ENCODE peak calls at places on chromosome 12, in seven cellular contexts. One of them, this sample, is unnamed.
A peak's percentile ranks its signal among the peaks of the same experiment; 100 is the strongest.

GRCh38 chr12:127174881-127175280 is 1092.1 kb upstream of the TMEM132C start:
- DNase-seq in CD8-positive, alpha-beta T cell: no peak
- DNase-seq in heart right ventricle: no peak
- DNase-seq in progenitor cell of endocrine pancreas: no peak
- DNase-seq in ovary: no peak
- DNase-seq in endothelial cell: no peak
- DNase-seq in fibroblast of pulmonary artery: no peak
- DNase-seq in this sample: no peak

GRCh38 chr12:87311206-87311605 is 718.0 kb downstream of the C12orf50 start:
- DNase-seq in CD8-positive, alpha-beta T cell: no peak
- DNase-seq in heart right ventricle: no peak
- DNase-seq in progenitor cell of endocrine pancreas: no peak
- DNase-seq in ovary: no peak
- DNase-seq in endothelial cell: no peak
- DNase-seq in fibroblast of pulmonary artery: peak; percentile 16
- DNase-seq in this sample: no peak

GRCh38 chr12:117045998-117046374 is 53.2 kb downstream of the TESC start:
- DNase-seq in CD8-positive, alpha-beta T cell: no peak
- DNase-seq in heart right ventricle: no peak
- DNase-seq in progenitor cell of endocrine pancreas: no peak
- DNase-seq in ovary: no peak
- DNase-seq in endothelial cell: no peak
- DNase-seq in fibroblast of pulmonary artery: no peak
- DNase-seq in this sample: no peak

GRCh38 chr12:47551426-47551851 is 154.4 kb downstream of the RPAP3 start:
- DNase-seq in CD8-positive, alpha-beta T cell: no peak
- DNase-seq in heart right ventricle: peak; percentile 44
- DNase-seq in progenitor cell of endocrine pancreas: no peak
- DNase-seq in ovary: no peak
- DNase-seq in endothelial cell: no peak
- DNase-seq in fibroblast of pulmonary artery: peak; percentile 43
- DNase-seq in this sample: no peak

GRCh38 chr12:132907216-132907615 is 19.8 kb upstream of the CHFR start:
- DNase-seq in CD8-positive, alpha-beta T cell: no peak
- DNase-seq in heart right ventricle: no peak
- DNase-seq in progenitor cell of endocrine pancreas: no peak
- DNase-seq in ovary: no peak
- DNase-seq in endothelial cell: no peak
- DNase-seq in fibroblast of pulmonary artery: no peak
- DNase-seq in this sample: no peak

GRCh38 chr12:67141405-67142018 is 127.6 kb upstream of the CAND1 start:
- DNase-seq in CD8-positive, alpha-beta T cell: no peak
- DNase-seq in heart right ventricle: no peak
- DNase-seq in progenitor cell of endocrine pancreas: no peak
- DNase-seq in ovary: no peak
- DNase-seq in endothelial cell: no peak
- DNase-seq in fibroblast of pulmonary artery: no peak
- DNase-seq in this sample: no peak

GRCh38 chr12:32249701-32250270 is 143.1 kb downstream of the BICD1 start:
- DNase-seq in CD8-positive, alpha-beta T cell: no peak
- DNase-seq in heart right ventricle: no peak
- DNase-seq in progenitor cell of endocrine pancreas: no peak
- DNase-seq in ovary: no peak
- DNase-seq in endothelial cell: no peak
- DNase-seq in fibroblast of pulmonary artery: no peak
- DNase-seq in this sample: no peak

GRCh38 chr12:125185740-125186470 is 120.7 kb downstream of the AACS start:
- DNase-seq in CD8-positive, alpha-beta T cell: no peak
- DNase-seq in heart right ventricle: peak; percentile 62
- DNase-seq in progenitor cell of endocrine pancreas: peak; percentile 69
- DNase-seq in ovary: peak; percentile 53
- DNase-seq in endothelial cell: peak; percentile 80
- DNase-seq in fibroblast of pulmonary artery: peak; percentile 72
- DNase-seq in this sample: no peak

GRCh38 chr12:118259079-118259478 is 113.6 kb downstream of the TAOK3 start:
- DNase-seq in CD8-positive, alpha-beta T cell: no peak
- DNase-seq in heart right ventricle: no peak
- DNase-seq in progenitor cell of endocrine pancreas: no peak
- DNase-seq in ovary: no peak
- DNase-seq in endothelial cell: no peak
- DNase-seq in fibroblast of pulmonary artery: peak; percentile 5
- DNase-seq in this sample: no peak

GRCh38 chr12:111209779-111210178 is 159.1 kb downstream of the PHETA1 start:
- DNase-seq in CD8-positive, alpha-beta T cell: no peak
- DNase-seq in heart right ventricle: no peak
- DNase-seq in progenitor cell of endocrine pancreas: no peak
- DNase-seq in ovary: no peak
- DNase-seq in endothelial cell: no peak
- DNase-seq in fibroblast of pulmonary artery: no peak
- DNase-seq in this sample: no peak

GRCh38 chr12:116172224-116172849 is 105.2 kb downstream of the MED13L start:
- DNase-seq in CD8-positive, alpha-beta T cell: no peak
- DNase-seq in heart right ventricle: no peak
- DNase-seq in progenitor cell of endocrine pancreas: no peak
- DNase-seq in ovary: no peak
- DNase-seq in endothelial cell: no peak
- DNase-seq in fibroblast of pulmonary artery: peak; percentile 17
- DNase-seq in this sample: no peak

GRCh38 chr12:39574785-39575497 is 44.7 kb downstream of the ABCD2 start:
- DNase-seq in CD8-positive, alpha-beta T cell: no peak
- DNase-seq in heart right ventricle: no peak
- DNase-seq in progenitor cell of endocrine pancreas: no peak
- DNase-seq in ovary: no peak
- DNase-seq in endothelial cell: no peak
- DNase-seq in fibroblast of pulmonary artery: no peak
- DNase-seq in this sample: no peak

GRCh38 chr12:66916189-66916588 is 237.3 kb upstream of the GRIP1 start:
- DNase-seq in CD8-positive, alpha-beta T cell: no peak
- DNase-seq in heart right ventricle: no peak
- DNase-seq in progenitor cell of endocrine pancreas: no peak
- DNase-seq in ovary: no peak
- DNase-seq in endothelial cell: no peak
- DNase-seq in fibroblast of pulmonary artery: no peak
- DNase-seq in this sample: no peak

GRCh38 chr12:41055875-41056577 is 132.1 kb upstream of the PDZRN4 start:
- DNase-seq in CD8-positive, alpha-beta T cell: no peak
- DNase-seq in heart right ventricle: no peak
- DNase-seq in progenitor cell of endocrine pancreas: no peak
- DNase-seq in ovary: no peak
- DNase-seq in endothelial cell: no peak
- DNase-seq in fibroblast of pulmonary artery: no peak
- DNase-seq in this sample: no peak

GRCh38 chr12:59066445-59066844 is 146.1 kb upstream of the LRIG3 start:
- DNase-seq in CD8-positive, alpha-beta T cell: no peak
- DNase-seq in heart right ventricle: no peak
- DNase-seq in progenitor cell of endocrine pancreas: no peak
- DNase-seq in ovary: no peak
- DNase-seq in endothelial cell: no peak
- DNase-seq in fibroblast of pulmonary artery: no peak
- DNase-seq in this sample: no peak

GRCh38 chr12:119710941-119711551 is 43.1 kb downstream of the PRKAB1 start:
- DNase-seq in CD8-positive, alpha-beta T cell: no peak
- DNase-seq in heart right ventricle: no peak
- DNase-seq in progenitor cell of endocrine pancreas: no peak
- DNase-seq in ovary: no peak
- DNase-seq in endothelial cell: no peak
- DNase-seq in fibroblast of pulmonary artery: no peak
- DNase-seq in this sample: no peak

GRCh38 chr12:28172434-28173030 is 17.7 kb upstream of the CCDC91 start:
- DNase-seq in CD8-positive, alpha-beta T cell: no peak
- DNase-seq in heart right ventricle: no peak
- DNase-seq in progenitor cell of endocrine pancreas: no peak
- DNase-seq in ovary: no peak
- DNase-seq in endothelial cell: peak; percentile 6
- DNase-seq in fibroblast of pulmonary artery: peak; percentile 80
- DNase-seq in this sample: no peak

DNA sequence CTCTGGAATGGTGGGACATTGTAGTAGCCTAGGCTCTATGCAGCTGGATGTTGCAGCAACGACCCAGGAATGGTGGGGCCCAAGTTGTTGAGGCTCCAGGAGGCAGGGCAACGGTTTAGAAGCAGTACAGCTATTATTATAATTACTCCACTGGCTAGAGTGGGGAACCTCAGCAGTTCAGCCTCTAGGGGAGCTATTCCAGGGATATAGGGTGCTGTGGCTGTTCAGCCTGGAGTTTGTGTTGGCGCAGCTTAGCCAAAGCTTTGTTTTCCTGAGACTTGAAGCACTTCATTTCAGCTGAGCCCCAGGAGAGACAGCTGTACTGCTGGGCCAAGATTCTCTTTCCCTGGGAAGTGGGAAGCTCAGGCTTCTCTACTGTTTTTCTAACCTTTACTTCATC is 1023.0 kb upstream of the ATXN7L3B start:
- DNase-seq in CD8-positive, alpha-beta T cell: no peak
- DNase-seq in heart right ventricle: no peak
- DNase-seq in progenitor cell of endocrine pancreas: no peak
- DNase-seq in ovary: no peak
- DNase-seq in endothelial cell: no peak
- DNase-seq in fibroblast of pulmonary artery: no peak
- DNase-seq in this sample: no peak
- TF ChIP-seq CTCF in CD8-positive, alpha-beta T cell: no peak
- TF ChIP-seq CTCF in heart right ventricle: no peak
- TF ChIP-seq CTCF in progenitor cell of endocrine pancreas: peak; percentile 24
- TF ChIP-seq CTCF in ovary: no peak
- TF ChIP-seq CTCF in endothelial cell: no peak
- TF ChIP-seq CTCF in fibroblast of pulmonary artery: no peak
- TF ChIP-seq CTCF in this sample: no peak

GRCh38 chr12:44771485-44771884 is 104.6 kb downstream of the NELL2 start:
- DNase-seq in CD8-positive, alpha-beta T cell: no peak
- DNase-seq in heart right ventricle: no peak
- DNase-seq in progenitor cell of endocrine pancreas: no peak
- DNase-seq in ovary: no peak
- DNase-seq in endothelial cell: no peak
- DNase-seq in fibroblast of pulmonary artery: no peak
- DNase-seq in this sample: no peak

GRCh38 chr12:44763021-44763420 is 113.1 kb downstream of the NELL2 start:
- DNase-seq in CD8-positive, alpha-beta T cell: no peak
- DNase-seq in heart right ventricle: no peak
- DNase-seq in progenitor cell of endocrine pancreas: no peak
- DNase-seq in ovary: no peak
- DNase-seq in endothelial cell: no peak
- DNase-seq in fibroblast of pulmonary artery: no peak
- DNase-seq in this sample: no peak

DNA sequence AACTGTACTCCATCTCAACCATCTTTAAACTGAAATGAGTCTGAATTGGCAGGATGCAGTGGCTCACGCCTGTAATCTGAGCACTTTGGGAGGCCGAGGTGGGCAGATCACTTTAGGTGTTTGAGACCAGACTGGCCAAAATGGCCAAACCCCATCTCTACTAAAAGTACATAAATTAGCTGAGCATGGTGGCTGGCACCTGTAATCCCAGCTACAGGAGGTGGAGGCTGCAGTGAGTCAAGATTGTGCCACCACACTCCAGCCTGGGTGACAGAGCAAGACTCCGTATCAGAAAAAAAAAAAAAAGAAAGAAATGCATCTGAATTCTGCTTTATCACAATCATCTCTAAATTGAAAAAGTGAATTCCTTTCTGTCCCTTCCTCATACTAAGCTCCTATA is 110.3 kb downstream of the NELL2 start:
- DNase-seq in CD8-positive, alpha-beta T cell: no peak
- DNase-seq in heart right ventricle: no peak
- DNase-seq in progenitor cell of endocrine pancreas: no peak
- DNase-seq in ovary: no peak
- DNase-seq in endothelial cell: no peak
- DNase-seq in fibroblast of pulmonary artery: no peak
- DNase-seq in this sample: no peak
- TF ChIP-seq CTCF in CD8-positive, alpha-beta T cell: no peak
- TF ChIP-seq CTCF in heart right ventricle: no peak
- TF ChIP-seq CTCF in progenitor cell of endocrine pancreas: no peak
- TF ChIP-seq CTCF in ovary: no peak
- TF ChIP-seq CTCF in endothelial cell: no peak
- TF ChIP-seq CTCF in fibroblast of pulmonary artery: no peak
- TF ChIP-seq CTCF in this sample: no peak

GRCh38 chr12:123972448-123973401 is at the start of the genes CCDC92 and ZNF664:
- DNase-seq in CD8-positive, alpha-beta T cell: peak; percentile 95
- DNase-seq in heart right ventricle: peak; percentile 92
- DNase-seq in progenitor cell of endocrine pancreas: peak; percentile 99
- DNase-seq in ovary: peak; percentile 96
- DNase-seq in endothelial cell: peak; percentile 98
- DNase-seq in fibroblast of pulmonary artery: peak; percentile 90
- DNase-seq in this sample: peak; percentile 66

GRCh38 chr12:123976227-123976826 is 3.3 kb downstream of the ZNF664 start:
- DNase-seq in CD8-positive, alpha-beta T cell: no peak
- DNase-seq in heart right ventricle: no peak
- DNase-seq in progenitor cell of endocrine pancreas: no peak
- DNase-seq in ovary: no peak
- DNase-seq in endothelial cell: no peak
- DNase-seq in fibroblast of pulmonary artery: no peak
- DNase-seq in this sample: no peak

GRCh38 chr12:123971770-123972447 is 722 bp downstream of the CCDC92 start:
- DNase-seq in CD8-positive, alpha-beta T cell: peak; percentile 9
- DNase-seq in heart right ventricle: peak; percentile 23
- DNase-seq in progenitor cell of endocrine pancreas: no peak
- DNase-seq in ovary: peak; percentile 34
- DNase-seq in endothelial cell: peak; percentile 27
- DNase-seq in fibroblast of pulmonary artery: peak; percentile 47
- DNase-seq in this sample: no peak

GRCh38 chr12:123971449-123971769 is 1.2 kb downstream of the CCDC92 start:
- DNase-seq in CD8-positive, alpha-beta T cell: no peak
- DNase-seq in heart right ventricle: no peak
- DNase-seq in progenitor cell of endocrine pancreas: no peak
- DNase-seq in ovary: no peak
- DNase-seq in endothelial cell: no peak
- DNase-seq in fibroblast of pulmonary artery: no peak
- DNase-seq in this sample: no peak

DNA sequence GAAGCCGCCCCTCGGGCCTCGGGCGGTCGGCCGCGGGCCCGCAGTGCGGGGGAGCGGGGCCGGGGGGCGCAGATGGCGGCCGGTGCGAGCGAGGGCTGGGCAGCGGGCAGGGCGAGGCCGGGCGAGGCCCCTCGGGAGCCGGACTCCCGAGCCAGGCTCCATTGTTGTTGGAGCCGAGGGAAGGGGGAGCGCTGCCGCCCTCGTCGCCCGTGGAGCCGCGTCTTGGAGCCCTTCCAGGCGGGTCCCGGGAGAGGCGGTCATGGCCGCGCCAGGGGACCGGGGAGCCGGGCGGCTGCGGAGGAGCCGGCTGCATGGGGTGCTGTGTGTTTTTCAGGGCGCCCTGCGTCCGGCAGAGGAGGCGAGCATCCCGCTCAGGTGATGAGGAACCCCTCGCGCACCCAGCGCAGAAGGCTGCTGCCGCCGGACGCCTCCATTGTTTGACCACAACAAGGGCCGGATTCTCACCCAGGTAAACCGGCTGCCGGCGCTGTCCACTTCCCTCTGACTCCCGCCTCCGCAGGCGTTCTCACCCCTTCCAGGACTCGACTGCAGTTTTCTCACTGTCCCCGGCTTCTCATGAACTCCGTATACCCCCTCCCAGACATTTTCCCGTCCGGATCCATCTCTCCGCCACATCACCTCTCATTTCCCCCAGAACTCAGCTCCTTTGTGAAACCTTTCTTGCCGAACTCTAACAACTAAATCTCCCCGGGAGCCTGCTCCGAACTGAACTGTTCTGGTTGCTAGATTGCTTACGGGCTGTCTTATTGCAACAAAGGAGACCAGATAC is 732 bp downstream of the ZNF664 start:
- DNase-seq in CD8-positive, alpha-beta T cell: peak; percentile 11
- DNase-seq in heart right ventricle: peak; percentile 49
- DNase-seq in progenitor cell of endocrine pancreas: peak; percentile 41
- DNase-seq in ovary: peak; percentile 74
- DNase-seq in endothelial cell: peak; percentile 56
- DNase-seq in fibroblast of pulmonary artery: peak; percentile 17
- DNase-seq in this sample: no peak
- TF ChIP-seq CTCF in CD8-positive, alpha-beta T cell: no peak
- TF ChIP-seq CTCF in heart right ventricle: no peak
- TF ChIP-seq CTCF in progenitor cell of endocrine pancreas: no peak
- TF ChIP-seq CTCF in ovary: no peak
- TF ChIP-seq CTCF in endothelial cell: no peak
- TF ChIP-seq CTCF in fibroblast of pulmonary artery: no peak
- TF ChIP-seq CTCF in this sample: no peak

GRCh38 chr12:107844312-107844921 is 69.9 kb downstream of the ASCL4 start:
- DNase-seq in CD8-positive, alpha-beta T cell: no peak
- DNase-seq in heart right ventricle: no peak
- DNase-seq in progenitor cell of endocrine pancreas: no peak
- DNase-seq in ovary: no peak
- DNase-seq in endothelial cell: peak; percentile 35
- DNase-seq in fibroblast of pulmonary artery: peak; percentile 1
- DNase-seq in this sample: no peak
- TF ChIP-seq CTCF in CD8-positive, alpha-beta T cell: no peak
- TF ChIP-seq CTCF in heart right ventricle: no peak
- TF ChIP-seq CTCF in progenitor cell of endocrine pancreas: no peak
- TF ChIP-seq CTCF in ovary: no peak
- TF ChIP-seq CTCF in endothelial cell: no peak
- TF ChIP-seq CTCF in fibroblast of pulmonary artery: no peak
- TF ChIP-seq CTCF in this sample: no peak